ENCODE peak calls at places on chromosomes 5 and 9, in five cellular contexts. N is adrenal gland, X is PC-9, L is fibroblast of the aortic adventitia, P is coronary artery. Y is an unnamed sample.

GRCh38 chr9:84031534-84031933 is 50.9 kb downstream of the RMI1 start:
- DNase-seq in N (no peak), X (no peak), L (no peak), P (no peak), Y (no peak)

GRCh38 chr9:80382523-80382922 is 810.8 kb downstream of the TLE4 start:
- DNase-seq in N (no peak), X (no peak), L (no peak), P (no peak), Y (no peak)

GRCh38 chr9:101354143-101354764 is 30.6 kb downstream of the BAAT start:
- DNase-seq in N (no peak), X (no peak), L (no peak), P (no peak), Y (no peak)

GRCh38 chr5:35651002-35651756 is 33.5 kb downstream of the SPEF2 start:
- DNase-seq in N (peak), X (peak), L (peak), P (no peak), Y (no peak)

GRCh38 chr5:100479079-100479688 is 56.0 kb upstream of the FAM174A start:
- DNase-seq in N (no peak), X (no peak), L (peak), P (no peak), Y (no peak)

GRCh38 chr5:151084363-151084762 is 3.5 kb upstream of the TNIP1 start:
- DNase-seq in N (no peak), X (no peak), L (no peak), P (no peak), Y (no peak)

GRCh38 chr5:79513519-79514390 is at the start of gene HOMER1:
- DNase-seq in N (peak), X (peak), L (peak), P (peak), Y (peak)

GRCh38 chr5:134540747-134541733 is 15.6 kb downstream of the JADE2 start:
- DNase-seq in N (no peak), X (no peak), L (no peak), P (no peak), Y (no peak)

GRCh38 chr5:16582081-16582480 is 34.7 kb downstream of the RETREG1 start:
- DNase-seq in N (no peak), X (no peak), L (no peak), P (no peak), Y (no peak)

GRCh38 chr5:132134384-132134783 is 60.8 kb downstream of the CSF2 start:
- DNase-seq in N (no peak), X (peak), L (peak), P (no peak), Y (no peak)

GRCh38 chr5:14768838-14769365 is 102.7 kb downstream of the ANKH start:
- DNase-seq in N (no peak), X (no peak), L (no peak), P (no peak), Y (no peak)

GRCh38 chr9:14846871-14847311 is 63.3 kb downstream of the FREM1 start:
- DNase-seq in N (peak), X (no peak), L (peak), P (no peak), Y (no peak)

GRCh38 chr9:4769321-4770080 is 23.2 kb upstream of the RCL1 start:
- DNase-seq in N (no peak), X (no peak), L (peak), P (no peak), Y (no peak)

GRCh38 chr9:13264788-13265187 is 14.7 kb downstream of the MPDZ start:
- DNase-seq in N (no peak), X (no peak), L (peak), P (no peak), Y (no peak)

GRCh38 chr5:10288600-10289213 is 19.0 kb downstream of the CMBL start:
- DNase-seq in N (peak), X (peak), L (no peak), P (no peak), Y (peak)

GRCh38 chr5:177098103-177098771 is 11.5 kb downstream of the FGFR4 start:
- DNase-seq in N (peak), X (no peak), L (no peak), P (no peak), Y (no peak)

GRCh38 chr5:150293091-150293941 is 3.7 kb upstream of the CAMK2A start:
- DNase-seq in N (no peak), X (no peak), L (no peak), P (no peak), Y (no peak)

GRCh38 chr9:84331119-84331791 is 9.3 kb downstream of the SLC28A3 start:
- DNase-seq in N (no peak), X (peak), L (peak), P (no peak), Y (no peak)

GRCh38 chr5:175557778-175558177 is 79.4 kb downstream of the SFXN1 start:
- DNase-seq in N (no peak), X (no peak), L (no peak), P (no peak), Y (no peak)

GRCh38 chr5:79771387-79771786 is 81.8 kb downstream of the CMYA5 start:
- DNase-seq in N (no peak), X (no peak), L (peak), P (no peak), Y (no peak)

GRCh38 chr5:170522211-170523128 is 18.6 kb downstream of the KCNIP1 start:
- DNase-seq in N (no peak), X (peak), L (peak), P (no peak), Y (no peak)

GRCh38 chr9:124254261-124254682 is 3.5 kb upstream of the NEK6 start:
- DNase-seq in N (no peak), X (no peak), L (no peak), P (no peak), Y (no peak)

GRCh38 chr5:160439205-160439600 is 17.5 kb downstream of the PTTG1 start:
- DNase-seq in N (peak), X (peak), L (peak), P (peak), Y (peak)

GRCh38 chr9:123738664-123739063 is 191.3 kb downstream of the DENND1A start:
- DNase-seq in N (no peak), X (no peak), L (no peak), P (no peak), Y (no peak)

DNA sequence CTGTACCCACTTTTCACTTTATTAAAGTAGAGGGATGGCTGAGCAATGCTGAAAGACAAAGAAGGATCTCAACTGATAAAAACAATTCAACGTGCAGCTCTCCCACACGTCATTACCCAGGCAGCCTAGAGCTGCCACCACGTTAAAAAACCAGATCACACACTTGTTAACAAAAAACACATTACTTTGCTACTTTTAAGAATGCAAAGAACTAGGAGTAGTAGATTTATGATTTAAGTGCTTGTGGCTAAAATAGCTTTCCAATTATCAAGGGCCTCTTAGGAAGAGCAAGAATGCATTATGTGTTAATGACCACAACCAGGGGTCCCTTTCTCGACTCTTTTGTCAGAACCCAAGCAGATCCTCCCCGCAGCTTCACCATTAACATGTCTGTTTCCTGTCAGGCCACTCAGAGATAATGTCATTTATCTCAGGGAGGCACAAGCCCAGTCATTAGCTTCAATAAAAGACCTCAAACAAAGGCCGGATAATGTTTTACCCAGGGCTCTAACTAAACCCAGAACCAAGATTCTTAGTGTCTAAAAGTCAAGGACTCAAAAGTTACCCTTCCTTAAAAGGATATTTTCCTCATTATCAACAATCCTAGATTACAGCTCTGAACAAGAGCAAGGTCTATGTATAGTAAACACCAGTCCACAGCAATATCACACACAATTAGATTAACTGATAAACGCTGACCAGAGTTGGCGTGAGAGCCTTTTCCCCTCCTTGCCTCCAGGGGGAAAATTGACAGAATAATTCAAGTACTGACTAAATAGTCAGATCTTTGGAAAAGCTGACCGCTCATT is 7.5 kb downstream of the ZNF608 start:
- DNase-seq in N (no peak), X (no peak), L (no peak), P (no peak), Y (no peak)
- TF ChIP-seq CTCF in N (no peak), X (no peak), L (no peak), P (no peak), Y (peak)

GRCh38 chr9:131178382-131178781 is 53.0 kb downstream of the NUP214 start:
- DNase-seq in N (peak), X (peak), L (peak), P (no peak), Y (no peak)

GRCh38 chr9:131179561-131180219 is 54.3 kb downstream of the NUP214 start:
- DNase-seq in N (no peak), X (no peak), L (peak), P (no peak), Y (no peak)

GRCh38 chr9:131180454-131180853 is 55.1 kb downstream of the NUP214 start:
- DNase-seq in N (no peak), X (no peak), L (peak), P (no peak), Y (no peak)

GRCh38 chr9:131178895-131179294 is 53.5 kb downstream of the NUP214 start:
- DNase-seq in N (no peak), X (no peak), L (no peak), P (no peak), Y (no peak)

DNA sequence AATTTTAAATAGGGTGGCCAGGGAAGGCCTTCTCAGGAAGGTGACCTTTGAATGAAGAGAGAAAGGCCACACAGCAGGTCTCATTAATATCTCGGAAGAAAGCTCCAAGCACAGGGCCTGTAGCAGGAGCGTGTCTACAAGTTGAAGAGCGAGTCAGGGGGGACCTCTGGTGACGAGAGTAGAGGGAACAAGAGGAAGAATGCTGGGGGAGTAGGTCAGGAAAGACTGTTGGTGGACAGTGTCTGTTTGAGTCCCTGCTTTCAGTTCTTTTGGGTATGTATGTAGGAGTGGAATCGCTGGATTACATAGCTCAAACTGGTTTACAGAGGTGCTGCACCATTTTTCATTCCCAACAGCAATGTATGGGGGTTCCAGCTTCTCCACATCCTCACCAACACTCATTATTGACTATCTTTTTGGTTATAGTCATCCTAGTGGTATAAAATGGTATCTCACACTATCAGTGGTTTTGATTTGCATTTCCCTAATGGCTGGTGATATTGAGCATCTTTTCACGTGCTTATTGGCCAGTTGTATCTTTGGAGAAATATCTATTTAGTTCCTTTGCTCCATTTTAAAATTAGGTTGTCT is 55.8 kb downstream of the NUP214 start:
- DNase-seq in N (no peak), X (no peak), L (no peak), P (no peak), Y (no peak)
- TF ChIP-seq CTCF in N (no peak), X (peak), L (peak), P (no peak), Y (peak)

GRCh38 chr5:152514827-152515397 is 109.8 kb upstream of the NMUR2 start:
- DNase-seq in N (no peak), X (no peak), L (peak), P (no peak), Y (no peak)
- TF ChIP-seq CTCF in N (peak), X (peak), L (peak), P (peak), Y (peak)

GRCh38 chr5:152221721-152222629 is 183.1 kb downstream of the NMUR2 start:
- DNase-seq in N (peak), X (no peak), L (no peak), P (no peak), Y (no peak)

GRCh38 chr5:152218694-152219093 is 186.4 kb downstream of the NMUR2 start:
- DNase-seq in N (no peak), X (peak), L (no peak), P (no peak), Y (no peak)
- TF ChIP-seq CTCF in N (no peak), X (no peak), L (no peak), P (no peak), Y (no peak)

GRCh38 chr5:139137703-139138102 is 60.5 kb downstream of the SIL1 start:
- DNase-seq in N (peak), X (no peak), L (peak), P (no peak), Y (no peak)
- TF ChIP-seq CTCF in N (no peak), X (no peak), L (peak), P (no peak), Y (no peak)

DNA sequence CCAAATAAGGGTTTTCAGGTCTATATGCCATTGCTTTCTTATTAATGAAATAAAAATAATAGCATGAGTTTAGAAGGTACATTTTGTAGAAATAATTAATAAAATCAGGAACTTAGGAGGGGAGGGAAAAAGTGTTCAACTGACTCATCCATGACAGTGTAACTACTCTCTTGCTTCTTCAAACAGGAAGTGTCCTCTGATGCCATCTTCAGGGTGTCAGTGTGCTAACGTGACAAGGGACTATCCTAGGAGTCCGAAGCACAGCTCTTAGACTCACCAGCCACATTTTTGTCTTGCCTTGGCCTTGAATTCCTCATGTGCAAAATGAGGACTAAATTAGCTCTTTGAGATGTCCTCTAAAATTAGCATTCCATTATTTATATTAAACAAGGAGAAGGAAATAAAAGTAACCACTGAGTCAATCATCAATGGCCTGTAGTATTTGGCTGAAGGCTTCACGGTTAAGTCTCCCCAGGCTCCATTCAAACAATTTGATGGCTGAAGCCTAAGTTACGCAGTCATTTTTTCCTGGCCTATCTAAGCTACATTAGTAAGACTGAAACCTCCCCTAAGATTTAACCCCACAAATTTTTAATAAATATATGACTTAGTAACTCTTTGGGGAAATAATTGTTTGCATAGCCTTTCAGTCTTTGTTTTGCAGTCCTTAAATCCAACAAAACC is 151.1 kb downstream of the ARL15 start:
- DNase-seq in N (no peak), X (no peak), L (no peak), P (no peak), Y (no peak)
- TF ChIP-seq CTCF in N (no peak), X (no peak), L (no peak), P (no peak), Y (no peak)

GRCh38 chr5:141635646-141636045 is 1.0 kb downstream of the HDAC3 start:
- DNase-seq in N (no peak), X (no peak), L (no peak), P (peak), Y (no peak)

GRCh38 chr5:141636413-141637265 is at the start of the genes HDAC3 and RELL2:
- DNase-seq in N (peak), X (peak), L (peak), P (peak), Y (peak)

GRCh38 chr5:141634162-141634561 is 2.5 kb downstream of the HDAC3 start:
- DNase-seq in N (no peak), X (no peak), L (no peak), P (peak), Y (no peak)

GRCh38 chr5:141636106-141636412 is 590 bp downstream of the HDAC3 start:
- DNase-seq in N (no peak), X (no peak), L (no peak), P (peak), Y (no peak)

DNA sequence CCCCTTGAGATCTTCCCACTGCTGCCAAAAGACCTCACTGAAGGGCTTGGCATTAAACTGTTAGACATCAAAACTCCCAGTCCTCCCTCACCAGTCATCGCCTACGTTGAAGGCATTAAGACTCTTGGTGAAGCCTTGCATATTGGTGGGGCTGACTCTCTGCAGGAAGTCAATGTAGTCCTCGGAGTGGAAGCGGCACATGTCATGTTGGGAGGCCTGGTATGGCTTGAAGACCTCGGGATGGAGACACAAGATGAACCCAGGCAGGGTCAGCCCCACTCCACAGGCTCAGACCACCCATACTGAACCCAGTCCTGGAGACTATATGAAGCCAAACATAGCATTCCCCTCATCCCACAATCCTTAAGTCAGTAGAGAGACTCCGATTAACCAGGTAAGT is 1.9 kb downstream of the HDAC3 start:
- DNase-seq in N (no peak), X (no peak), L (no peak), P (peak), Y (no peak)
- TF ChIP-seq CTCF in N (no peak), X (no peak), L (no peak), P (no peak), Y (no peak)